ENCODE peak calls at places on chromosomes 1 and 21, in four cellular contexts. J is HEK293T, Q is fibroblast of pulmonary artery, V is fibroblast of villous mesenchyme. N is an unnamed sample.

GRCh38 chr21:45547211-45547900 is 5.1 kb upstream of the SLC19A1 start:
- DNase-seq in J (no peak), V (no peak), Q (no peak), N (no peak)

GRCh38 chr1:5508669-5509330 is 483.4 kb downstream of the NPHP4 start:
- DNase-seq in J (no peak), Q (no peak), V (no peak), N (no peak)

GRCh38 chr1:162976628-162977027 is 92.5 kb upstream of the RGS4 start:
- DNase-seq in J (no peak), Q (no peak), V (no peak), N (no peak)

GRCh38 chr1:182681516-182681915 is 2.9 kb downstream of the RGS8 start:
- DNase-seq in Q (no peak), V (no peak), J (no peak), N (no peak)

GRCh38 chr1:248881261-248881660 is 22.4 kb upstream of the ZNF692 start:
- DNase-seq in Q (no peak), J (no peak), V (no peak), N (no peak)

GRCh38 chr1:155947741-155948140 is 6.3 kb downstream of the RXFP4 start:
- DNase-seq in Q (no peak), J (no peak), V (no peak), N (no peak)

GRCh38 chr1:233520510-233521191 is 93.3 kb upstream of the KCNK1 start:
- DNase-seq in Q (no peak), V (no peak), J (no peak), N (no peak)

GRCh38 chr1:227895828-227896685 is 51.7 kb downstream of the WNT9A start:
- DNase-seq in J (no peak), V (no peak), Q (no peak), N (no peak)

GRCh38 chr1:181159451-181160151 is 71.1 kb downstream of the IER5 start:
- DNase-seq in V (no peak), Q (peak; percentile 83), J (no peak), N (no peak)

GRCh38 chr1:9385801-9386573 is 93.3 kb downstream of the SPSB1 start:
- DNase-seq in Q (no peak), V (no peak), J (no peak), N (no peak)